ENCODE peak calls at places on chromosome 16, in eight cellular contexts. H is BJ, O is hippocampal formation, N is astrocyte of the cerebellum, Q is AG09319, K is occipital lobe, F is NCI-H1105, S is C1 segment of cervical spinal cord. R is an unnamed sample.

GRCh38 chr16:81265658-81266451 is 27.4 kb downstream of the BCO1 start:
- DNase-seq in H (no peak), O (peak; percentile 20), N (no peak), Q (peak; percentile 19), K (no peak), F (no peak), S (no peak), R (no peak)

GRCh38 chr16:80006175-80006895 is 405.8 kb upstream of the MAF start:
- DNase-seq in H (no peak), O (no peak), N (peak; percentile 8), Q (no peak), K (no peak), F (no peak), S (no peak), R (no peak)

GRCh38 chr16:66369055-66369592 is 2.6 kb downstream of the CDH5 start:
- DNase-seq in H (no peak), O (no peak), N (no peak), Q (no peak), K (no peak), F (no peak), S (no peak), R (no peak)

GRCh38 chr16:19601083-19601976 is 45.8 kb downstream of the VPS35L start:
- DNase-seq in H (no peak), O (peak; percentile 48), N (peak; percentile 23), Q (peak; percentile 7), K (peak; percentile 21), F (no peak), S (no peak), R (peak; percentile 59)

GRCh38 chr16:31877876-31878642 is 4.5 kb downstream of the ZNF267 start:
- DNase-seq in H (no peak), O (no peak), N (no peak), Q (no peak), K (no peak), F (no peak), S (no peak), R (no peak)

GRCh38 chr16:85498607-85499006 is 114.5 kb upstream of the GSE1 start:
- DNase-seq in H (no peak), O (no peak), N (no peak), Q (no peak), K (no peak), F (no peak), S (no peak), R (no peak)

GRCh38 chr16:2044541-2044940 is 3.1 kb downstream of the NTHL1 start:
- DNase-seq in H (no peak), O (no peak), N (no peak), Q (no peak), K (no peak), F (no peak), S (no peak), R (no peak)

GRCh38 chr16:13883266-13883665 is 36.7 kb upstream of the ERCC4 start:
- DNase-seq in H (no peak), O (no peak), N (no peak), Q (no peak), K (no peak), F (no peak), S (no peak), R (no peak)

GRCh38 chr16:81553080-81553813 is 108.6 kb downstream of the CMIP start:
- DNase-seq in H (no peak), O (no peak), N (no peak), Q (no peak), K (no peak), F (no peak), S (no peak), R (no peak)

GRCh38 chr16:55324491-55325447 is 766 bp downstream of the IRX6 start:
- DNase-seq in H (no peak), O (no peak), N (no peak), Q (no peak), K (no peak), F (peak; percentile 71), S (no peak), R (no peak)

R was measured in NCI-H2171.